ENCODE peak calls at places on chromosomes 2 and 18, in nine cellular contexts. R is foreskin fibroblast; P is AML-193; C is NCI-H2227 treated with DMSO at 0.1 percent for 48 hours; E is AG10803; M is GM12891; S is CD4-positive, alpha-beta memory T cell; I is frontal cortex; T is HS-5. V is an unnamed sample.

GRCh38 chr18:74544898-74545297 is 10.6 kb downstream of the CNDP1 start:
- DNase-seq in R (no peak), P (no peak), C (peak), E (no peak), M (no peak), S (no peak), I (no peak), T (no peak), V (no peak)

GRCh38 chr2:98730053-98730850 is 680 bp downstream of the MGAT4A start:
- DNase-seq in R (peak), P (peak), C (peak), E (no peak), M (no peak), S (peak), I (peak), T (no peak), V (no peak)

GRCh38 chr2:149065236-149065635 is 26.7 kb downstream of the LYPD6B start:
- DNase-seq in R (peak), P (no peak), C (no peak), E (peak), M (no peak), S (no peak), I (no peak), T (no peak), V (no peak)

GRCh38 chr18:41326311-41326710 is 628.7 kb upstream of the PIK3C3 start:
- DNase-seq in R (peak), P (no peak), C (no peak), E (peak), M (no peak), S (no peak), I (no peak), T (peak), V (no peak)

GRCh38 chr2:203327918-203328734 is at the start of gene ABI2:
- DNase-seq in R (peak), P (peak), C (peak), E (peak), M (peak), S (peak), I (peak), T (no peak), V (no peak)

GRCh38 chr18:5600376-5601071 is 56.7 kb upstream of the EPB41L3 start:
- DNase-seq in R (peak), P (peak), C (no peak), E (peak), M (no peak), S (no peak), I (no peak), T (no peak), V (no peak)

GRCh38 chr2:185618630-185619029 is 120.0 kb upstream of the FSIP2 start:
- DNase-seq in R (no peak), P (no peak), C (no peak), E (no peak), M (no peak), S (no peak), I (no peak), T (peak), V (no peak)

GRCh38 chr2:42791606-42792005 is 777 bp downstream of the HAAO start:
- DNase-seq in R (no peak), P (no peak), C (no peak), E (no peak), M (no peak), S (no peak), I (no peak), T (no peak), V (no peak)

GRCh38 chr18:13216732-13217465 is 1.7 kb upstream of the LDLRAD4 start:
- DNase-seq in R (peak), P (no peak), C (peak), E (no peak), M (peak), S (no peak), I (peak), T (no peak), V (no peak)

GRCh38 chr2:120989911-120990441 is 254.3 kb downstream of the GLI2 start:
- DNase-seq in R (no peak), P (no peak), C (no peak), E (no peak), M (no peak), S (no peak), I (no peak), T (no peak), V (no peak)

GRCh38 chr2:221973502-221973901 is 325.3 kb downstream of the PAX3 start:
- DNase-seq in R (no peak), P (no peak), C (no peak), E (no peak), M (no peak), S (no peak), I (no peak), T (no peak), V (no peak)

GRCh38 chr18:49006641-49007136 is 55.9 kb upstream of the SMAD7 start:
- DNase-seq in R (no peak), P (no peak), C (peak), E (no peak), M (no peak), S (no peak), I (no peak), T (no peak), V (no peak)

GRCh38 chr2:118061135-118061955 is 26.9 kb upstream of the INSIG2 start:
- DNase-seq in R (peak), P (peak), C (no peak), E (peak), M (no peak), S (no peak), I (no peak), T (peak), V (peak)

GRCh38 chr2:383173-383572 is 95.3 kb upstream of the ALKAL2 start:
- DNase-seq in R (no peak), P (no peak), C (no peak), E (no peak), M (no peak), S (no peak), I (no peak), T (no peak), V (no peak)

V was measured in GM12864.